ENCODE peak calls at places on chromosomes 1 and 21, in eight cellular contexts. T, Y, F, I, L, W, R and E are unnamed samples.
A peak's percentile ranks its signal among the peaks of the same experiment; 100 is the strongest.

GRCh38 chr1:247111636-247112478 is 7.7 kb upstream of the ZNF669 start:
- DNase-seq in T (no peak), Y (peak; percentile 67), F (peak; percentile 61), I (peak; percentile 10), L (no peak), W (peak; percentile 9), R (peak; percentile 52), E (peak; percentile 72)

GRCh38 chr1:196678510-196678884 is 26.7 kb downstream of the CFH start:
- DNase-seq in T (no peak), Y (peak; percentile 20), F (no peak), I (peak; percentile 60), L (no peak), W (no peak), R (no peak), E (peak; percentile 17)

GRCh38 chr1:193406901-193407300 is 220.5 kb upstream of the B3GALT2 start:
- DNase-seq in T (no peak), Y (peak; percentile 40), F (no peak), I (peak; percentile 71), L (no peak), W (peak; percentile 47), R (peak; percentile 53), E (peak; percentile 36)

GRCh38 chr1:13829152-13829769 is 129.3 kb downstream of the PRDM2 start:
- DNase-seq in T (no peak), Y (no peak), F (no peak), I (no peak), L (no peak), W (no peak), R (no peak), E (no peak)

GRCh38 chr1:212700892-212701819 is 1.5 kb upstream of the BATF3 start:
- DNase-seq in T (no peak), Y (no peak), F (peak; percentile 70), I (no peak), L (no peak), W (peak; percentile 13), R (peak; percentile 77), E (peak; percentile 58)

GRCh38 chr1:214386747-214387146 is 105.8 kb downstream of the SMYD2 start:
- DNase-seq in T (no peak), Y (no peak), F (no peak), I (no peak), L (no peak), W (no peak), R (no peak), E (peak; percentile 53)

GRCh38 chr1:81432654-81433109 is 368.1 kb upstream of the ADGRL2 start:
- DNase-seq in T (no peak), Y (no peak), F (no peak), I (no peak), L (no peak), W (no peak), R (no peak), E (no peak)

GRCh38 chr1:110559157-110559556 is 40.2 kb upstream of the KCNA10 start:
- DNase-seq in T (no peak), Y (no peak), F (peak; percentile 10), I (no peak), L (no peak), W (no peak), R (no peak), E (no peak)

GRCh38 chr21:31198575-31198974 is 145.5 kb downstream of the TIAM1 start:
- DNase-seq in T (no peak), Y (peak; percentile 51), F (no peak), I (peak; percentile 21), L (no peak), W (peak; percentile 26), R (peak; percentile 53), E (peak; percentile 48)

GRCh38 chr21:45281411-45282282 is 6.0 kb downstream of the POFUT2 start:
- DNase-seq in T (no peak), Y (no peak), F (peak; percentile 23), I (no peak), L (no peak), W (no peak), R (peak; percentile 63), E (no peak)

GRCh38 chr1:7980984-7981383 is 19.5 kb downstream of the PARK7 start:
- DNase-seq in T (no peak), Y (no peak), F (no peak), I (no peak), L (no peak), W (no peak), R (no peak), E (no peak)

GRCh38 chr1:232226197-232226681 is 403.7 kb downstream of the SIPA1L2 start:
- DNase-seq in T (peak; percentile 3), Y (peak; percentile 56), F (peak; percentile 81), I (peak; percentile 34), L (no peak), W (peak; percentile 4), R (no peak), E (peak; percentile 77)

GRCh38 chr1:71695820-71696219 is 586.5 kb downstream of the NEGR1 start:
- DNase-seq in T (no peak), Y (no peak), F (no peak), I (no peak), L (no peak), W (no peak), R (no peak), E (no peak)

GRCh38 chr1:219171192-219171935 is 2.3 kb upstream of the LYPLAL1 start:
- DNase-seq in T (no peak), Y (no peak), F (no peak), I (no peak), L (no peak), W (no peak), R (no peak), E (no peak)

GRCh38 chr1:113191579-113192076 is 118.6 kb downstream of the LRIG2 start:
- DNase-seq in T (no peak), Y (no peak), F (no peak), I (no peak), L (no peak), W (no peak), R (no peak), E (no peak)

GRCh38 chr1:116571215-116571919 is 541 bp upstream of the CD58 start:
- DNase-seq in T (no peak), Y (no peak), F (no peak), I (no peak), L (no peak), W (no peak), R (no peak), E (no peak)

GRCh38 chr1:209769956-209770355 is 14.1 kb downstream of the TRAF3IP3 start:
- DNase-seq in T (no peak), Y (no peak), F (no peak), I (no peak), L (no peak), W (no peak), R (no peak), E (no peak)